ENCODE peak calls at places on chromosomes 13 and 19, in ten cellular contexts. One of them, this sample, is unnamed.

GRCh38 chr19:42442833-42443232 is at the start of gene CXCL17:
- DNase-seq in lower leg skin: no peak
- DNase-seq in psoas muscle: no peak
- DNase-seq in esophagus squamous epithelium: no peak
- DNase-seq in WTC11: no peak
- DNase-seq in choroid plexus epithelial cell: no peak
- DNase-seq in endothelial cell of umbilical vein: no peak
- DNase-seq in GM12865: no peak
- DNase-seq in transverse colon: no peak
- DNase-seq in osteoblast: no peak
- DNase-seq in this sample: no peak

GRCh38 chr13:30780338-30780981 is 45.1 kb downstream of the ALOX5AP start:
- DNase-seq in lower leg skin: no peak
- DNase-seq in psoas muscle: no peak
- DNase-seq in esophagus squamous epithelium: no peak
- DNase-seq in WTC11: no peak
- DNase-seq in choroid plexus epithelial cell: no peak
- DNase-seq in endothelial cell of umbilical vein: no peak
- DNase-seq in GM12865: no peak
- DNase-seq in transverse colon: no peak
- DNase-seq in osteoblast: no peak
- DNase-seq in this sample: no peak

GRCh38 chr13:93861818-93862217 is 617.7 kb downstream of the DCT start:
- DNase-seq in lower leg skin: no peak
- DNase-seq in psoas muscle: no peak
- DNase-seq in esophagus squamous epithelium: no peak
- DNase-seq in WTC11: no peak
- DNase-seq in choroid plexus epithelial cell: peak; percentile 77
- DNase-seq in endothelial cell of umbilical vein: no peak
- DNase-seq in GM12865: no peak
- DNase-seq in transverse colon: no peak
- DNase-seq in osteoblast: peak; percentile 6
- DNase-seq in this sample: no peak

GRCh38 chr19:21677696-21678418 is 89.5 kb downstream of the ZNF100 start:
- DNase-seq in lower leg skin: no peak
- DNase-seq in psoas muscle: no peak
- DNase-seq in esophagus squamous epithelium: no peak
- DNase-seq in WTC11: no peak
- DNase-seq in choroid plexus epithelial cell: no peak
- DNase-seq in endothelial cell of umbilical vein: no peak
- DNase-seq in GM12865: no peak
- DNase-seq in transverse colon: no peak
- DNase-seq in osteoblast: no peak
- DNase-seq in this sample: no peak

GRCh38 chr19:39811064-39811463 is 22.9 kb downstream of the DYRK1B start:
- DNase-seq in lower leg skin: no peak
- DNase-seq in psoas muscle: no peak
- DNase-seq in esophagus squamous epithelium: no peak
- DNase-seq in WTC11: no peak
- DNase-seq in choroid plexus epithelial cell: no peak
- DNase-seq in endothelial cell of umbilical vein: no peak
- DNase-seq in GM12865: no peak
- DNase-seq in transverse colon: no peak
- DNase-seq in osteoblast: no peak
- DNase-seq in this sample: no peak

GRCh38 chr19:46728693-46729339 is 11.9 kb upstream of the PRKD2 start:
- DNase-seq in lower leg skin: peak; percentile 93
- DNase-seq in psoas muscle: peak; percentile 85
- DNase-seq in esophagus squamous epithelium: no peak
- DNase-seq in WTC11: peak; percentile 80
- DNase-seq in choroid plexus epithelial cell: peak; percentile 71
- DNase-seq in endothelial cell of umbilical vein: peak; percentile 88
- DNase-seq in GM12865: peak; percentile 82
- DNase-seq in transverse colon: peak; percentile 80
- DNase-seq in osteoblast: peak; percentile 98
- DNase-seq in this sample: peak; percentile 60

GRCh38 chr19:37007587-37008220 is 70.5 kb upstream of the ZNF420 start:
- DNase-seq in lower leg skin: no peak
- DNase-seq in psoas muscle: peak; percentile 64
- DNase-seq in esophagus squamous epithelium: no peak
- DNase-seq in WTC11: no peak
- DNase-seq in choroid plexus epithelial cell: peak; percentile 64
- DNase-seq in endothelial cell of umbilical vein: no peak
- DNase-seq in GM12865: no peak
- DNase-seq in transverse colon: peak; percentile 13
- DNase-seq in osteoblast: no peak
- DNase-seq in this sample: no peak

GRCh38 chr19:58218899-58219298 is 9.8 kb upstream of the ZNF544 start:
- DNase-seq in lower leg skin: no peak
- DNase-seq in psoas muscle: no peak
- DNase-seq in esophagus squamous epithelium: no peak
- DNase-seq in WTC11: peak; percentile 61
- DNase-seq in choroid plexus epithelial cell: peak; percentile 34
- DNase-seq in endothelial cell of umbilical vein: peak; percentile 20
- DNase-seq in GM12865: peak; percentile 56
- DNase-seq in transverse colon: no peak
- DNase-seq in osteoblast: peak; percentile 45
- DNase-seq in this sample: no peak

DNA sequence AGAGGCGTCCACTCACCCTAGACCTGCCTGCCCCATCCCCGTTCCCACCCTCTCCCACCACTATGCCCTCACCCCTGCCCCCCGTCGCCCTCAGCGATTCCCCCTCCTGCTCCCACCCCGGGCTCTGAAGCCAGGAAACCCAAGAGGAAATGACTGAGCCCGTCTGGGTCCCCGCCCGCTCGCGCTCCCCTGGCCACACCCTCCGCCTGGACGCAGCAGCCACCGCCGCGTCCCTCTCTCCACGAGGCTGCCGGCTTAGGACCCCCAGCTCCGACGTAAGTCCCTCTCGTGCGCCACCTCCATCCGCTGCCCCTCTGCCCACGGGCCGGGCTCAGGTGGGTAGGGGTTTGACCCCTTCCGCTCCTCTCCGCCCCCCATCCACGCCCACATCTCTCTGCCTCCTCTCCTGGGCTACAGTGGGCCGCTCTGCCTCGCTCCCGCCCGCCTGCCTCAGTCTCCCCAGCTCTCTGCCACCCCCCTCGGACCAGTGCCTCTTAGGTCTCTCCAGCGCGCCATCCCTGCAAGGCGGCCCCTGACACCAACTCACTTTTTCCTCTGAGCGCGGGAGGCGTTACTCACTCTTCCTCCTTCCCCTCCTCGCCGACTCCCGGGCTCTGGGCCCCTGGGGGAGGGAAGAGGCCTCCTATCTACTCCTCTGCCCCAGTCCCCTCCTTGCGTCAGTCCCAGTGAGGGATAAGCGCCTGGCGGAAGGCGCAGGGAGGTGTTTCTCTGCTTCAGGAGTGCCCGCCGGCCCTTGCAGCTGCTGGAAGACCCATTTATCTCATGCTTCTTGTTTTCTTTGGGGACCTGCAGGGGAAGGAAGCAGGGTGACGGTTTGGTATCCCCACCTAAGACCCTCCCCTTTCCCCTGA is at the start of gene FXYD5:
- DNase-seq in lower leg skin: peak; percentile 95
- DNase-seq in psoas muscle: peak; percentile 74
- DNase-seq in esophagus squamous epithelium: no peak
- DNase-seq in WTC11: peak; percentile 64
- DNase-seq in choroid plexus epithelial cell: peak; percentile 68
- DNase-seq in endothelial cell of umbilical vein: peak; percentile 79
- DNase-seq in GM12865: peak; percentile 58
- DNase-seq in transverse colon: peak; percentile 77
- DNase-seq in osteoblast: peak; percentile 98
- DNase-seq in this sample: no peak
- TF ChIP-seq CTCF in lower leg skin: no peak
- TF ChIP-seq CTCF in psoas muscle: no peak
- TF ChIP-seq CTCF in esophagus squamous epithelium: no peak
- TF ChIP-seq CTCF in WTC11: no peak
- TF ChIP-seq CTCF in choroid plexus epithelial cell: no peak
- TF ChIP-seq CTCF in endothelial cell of umbilical vein: no peak
- TF ChIP-seq CTCF in GM12865: no peak
- TF ChIP-seq CTCF in transverse colon: no peak
- TF ChIP-seq CTCF in osteoblast: no peak
- TF ChIP-seq CTCF in this sample: no peak

GRCh38 chr19:1218751-1219567 is 13.4 kb downstream of the STK11 start:
- DNase-seq in lower leg skin: no peak
- DNase-seq in psoas muscle: no peak
- DNase-seq in esophagus squamous epithelium: no peak
- DNase-seq in WTC11: no peak
- DNase-seq in choroid plexus epithelial cell: no peak
- DNase-seq in endothelial cell of umbilical vein: no peak
- DNase-seq in GM12865: no peak
- DNase-seq in transverse colon: no peak
- DNase-seq in osteoblast: peak; percentile 52
- DNase-seq in this sample: no peak

GRCh38 chr19:1221141-1221903 is 15.7 kb downstream of the STK11 start:
- DNase-seq in lower leg skin: no peak
- DNase-seq in psoas muscle: peak; percentile 94
- DNase-seq in esophagus squamous epithelium: no peak
- DNase-seq in WTC11: peak; percentile 65
- DNase-seq in choroid plexus epithelial cell: peak; percentile 62
- DNase-seq in endothelial cell of umbilical vein: peak; percentile 53
- DNase-seq in GM12865: no peak
- DNase-seq in transverse colon: no peak
- DNase-seq in osteoblast: peak; percentile 100
- DNase-seq in this sample: no peak

GRCh38 chr19:1221904-1222255 is 15.9 kb downstream of the CBARP start:
- DNase-seq in lower leg skin: no peak
- DNase-seq in psoas muscle: no peak
- DNase-seq in esophagus squamous epithelium: no peak
- DNase-seq in WTC11: no peak
- DNase-seq in choroid plexus epithelial cell: no peak
- DNase-seq in endothelial cell of umbilical vein: no peak
- DNase-seq in GM12865: no peak
- DNase-seq in transverse colon: no peak
- DNase-seq in osteoblast: no peak
- DNase-seq in this sample: no peak

GRCh38 chr19:1219786-1220451 is 14.3 kb downstream of the STK11 start:
- DNase-seq in lower leg skin: no peak
- DNase-seq in psoas muscle: no peak
- DNase-seq in esophagus squamous epithelium: no peak
- DNase-seq in WTC11: no peak
- DNase-seq in choroid plexus epithelial cell: no peak
- DNase-seq in endothelial cell of umbilical vein: no peak
- DNase-seq in GM12865: no peak
- DNase-seq in transverse colon: no peak
- DNase-seq in osteoblast: no peak
- DNase-seq in this sample: no peak

DNA sequence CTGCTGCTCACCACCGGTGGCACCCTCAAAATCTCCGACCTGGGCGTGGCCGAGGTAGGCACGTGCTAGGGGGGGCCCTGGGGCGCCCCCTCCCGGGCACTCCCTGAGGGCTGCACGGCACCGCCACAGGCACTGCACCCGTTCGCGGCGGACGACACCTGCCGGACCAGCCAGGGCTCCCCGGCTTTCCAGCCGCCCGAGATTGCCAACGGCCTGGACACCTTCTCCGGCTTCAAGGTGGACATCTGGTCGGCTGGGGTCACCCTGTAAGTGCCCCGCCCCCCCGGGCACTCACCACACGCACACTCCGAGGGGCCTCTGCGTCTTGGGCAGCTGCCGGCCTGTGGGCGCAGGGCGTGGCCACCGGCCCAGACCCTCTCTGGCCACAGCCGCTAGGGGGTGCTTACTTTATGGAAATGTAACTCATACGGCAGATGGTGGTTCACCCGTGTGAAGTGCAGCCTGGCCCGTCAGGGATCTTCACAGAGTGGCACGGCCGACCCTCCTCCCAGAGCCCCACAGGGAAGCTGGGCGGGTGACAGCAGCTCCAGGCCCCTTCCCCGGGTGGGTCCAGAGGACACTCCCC is 15.0 kb downstream of the STK11 start:
- DNase-seq in lower leg skin: no peak
- DNase-seq in psoas muscle: no peak
- DNase-seq in esophagus squamous epithelium: no peak
- DNase-seq in WTC11: no peak
- DNase-seq in choroid plexus epithelial cell: no peak
- DNase-seq in endothelial cell of umbilical vein: no peak
- DNase-seq in GM12865: no peak
- DNase-seq in transverse colon: no peak
- DNase-seq in osteoblast: no peak
- DNase-seq in this sample: no peak
- TF ChIP-seq CTCF in lower leg skin: no peak
- TF ChIP-seq CTCF in psoas muscle: no peak
- TF ChIP-seq CTCF in esophagus squamous epithelium: no peak
- TF ChIP-seq CTCF in WTC11: no peak
- TF ChIP-seq CTCF in choroid plexus epithelial cell: peak; percentile 11
- TF ChIP-seq CTCF in endothelial cell of umbilical vein: no peak
- TF ChIP-seq CTCF in GM12865: no peak
- TF ChIP-seq CTCF in transverse colon: no peak
- TF ChIP-seq CTCF in osteoblast: no peak
- TF ChIP-seq CTCF in this sample: no peak

DNA sequence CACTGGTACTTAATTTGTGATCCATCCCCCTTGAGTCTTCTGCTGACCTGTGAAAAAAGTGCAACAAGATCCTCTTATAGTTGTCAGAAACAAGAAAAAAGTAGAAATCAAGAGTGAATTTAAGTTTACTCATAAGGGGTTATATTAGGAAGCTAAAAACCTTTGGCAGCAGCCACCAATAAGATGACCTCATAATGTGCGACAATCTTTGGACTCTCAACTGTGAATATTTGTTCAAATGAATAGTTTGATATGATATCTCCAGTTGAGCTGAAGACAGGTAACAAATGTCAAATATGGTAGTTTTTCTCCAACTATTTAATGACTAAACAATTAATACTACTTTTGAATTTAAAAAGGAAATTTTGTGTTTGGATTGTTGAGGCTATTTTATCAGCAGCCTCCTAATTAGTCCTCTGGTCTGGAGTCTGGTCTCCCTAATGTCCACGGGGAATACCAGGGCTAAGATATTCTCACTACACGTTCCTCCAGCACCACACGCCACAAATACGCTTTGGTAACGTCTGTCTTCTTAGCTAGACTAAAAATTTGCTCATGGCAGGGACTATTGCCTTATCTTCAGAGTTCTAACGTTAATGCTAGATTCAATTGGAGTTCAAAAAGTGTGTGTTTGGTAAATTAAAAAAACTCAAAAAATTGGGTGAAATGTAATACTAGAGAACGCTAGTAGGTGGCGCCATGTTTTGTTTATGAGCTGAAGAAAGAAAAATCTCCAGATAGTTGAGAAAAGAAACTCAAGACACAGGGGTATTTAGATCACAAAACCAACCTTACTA is 51.0 kb upstream of the PDX1 start:
- DNase-seq in lower leg skin: no peak
- DNase-seq in psoas muscle: no peak
- DNase-seq in esophagus squamous epithelium: no peak
- DNase-seq in WTC11: no peak
- DNase-seq in choroid plexus epithelial cell: peak; percentile 36
- DNase-seq in endothelial cell of umbilical vein: peak; percentile 29
- DNase-seq in GM12865: peak; percentile 28
- DNase-seq in transverse colon: no peak
- DNase-seq in osteoblast: no peak
- DNase-seq in this sample: no peak
- TF ChIP-seq CTCF in lower leg skin: no peak
- TF ChIP-seq CTCF in psoas muscle: peak; percentile 26
- TF ChIP-seq CTCF in esophagus squamous epithelium: peak; percentile 12
- TF ChIP-seq CTCF in WTC11: peak; percentile 24
- TF ChIP-seq CTCF in choroid plexus epithelial cell: peak; percentile 61
- TF ChIP-seq CTCF in endothelial cell of umbilical vein: peak; percentile 28
- TF ChIP-seq CTCF in GM12865: peak; percentile 50
- TF ChIP-seq CTCF in transverse colon: peak; percentile 46
- TF ChIP-seq CTCF in osteoblast: peak; percentile 57
- TF ChIP-seq CTCF in this sample: peak; percentile 65

DNA sequence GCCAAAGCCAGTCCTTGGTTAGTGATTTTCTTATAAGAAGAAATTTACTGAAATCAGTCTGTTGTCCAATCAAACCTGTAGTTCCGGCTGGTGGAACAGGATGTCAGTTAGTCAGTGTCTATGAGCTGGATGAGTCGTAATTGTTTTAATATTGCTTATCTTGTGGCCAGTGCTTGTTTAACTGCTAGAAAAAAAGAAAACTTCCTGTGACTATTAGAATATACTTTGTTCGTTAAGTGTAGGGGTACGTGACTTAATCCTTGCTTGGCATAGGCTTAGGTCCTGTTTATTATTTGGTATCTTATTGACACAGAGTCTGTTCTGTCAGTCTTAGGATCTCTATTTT is 1484.8 kb upstream of the MIR17HG start:
- DNase-seq in lower leg skin: no peak
- DNase-seq in psoas muscle: no peak
- DNase-seq in esophagus squamous epithelium: no peak
- DNase-seq in WTC11: no peak
- DNase-seq in choroid plexus epithelial cell: no peak
- DNase-seq in endothelial cell of umbilical vein: peak; percentile 59
- DNase-seq in GM12865: no peak
- DNase-seq in transverse colon: no peak
- DNase-seq in osteoblast: no peak
- DNase-seq in this sample: no peak
- TF ChIP-seq CTCF in lower leg skin: no peak
- TF ChIP-seq CTCF in psoas muscle: no peak
- TF ChIP-seq CTCF in esophagus squamous epithelium: no peak
- TF ChIP-seq CTCF in WTC11: no peak
- TF ChIP-seq CTCF in choroid plexus epithelial cell: no peak
- TF ChIP-seq CTCF in endothelial cell of umbilical vein: no peak
- TF ChIP-seq CTCF in GM12865: no peak
- TF ChIP-seq CTCF in transverse colon: no peak
- TF ChIP-seq CTCF in osteoblast: no peak
- TF ChIP-seq CTCF in this sample: no peak

This sample was measured in progenitor cell of endocrine pancreas.